ENCODE peak calls at places on chromosomes 4 and X, in five cellular contexts. W, L, T, C and D are unnamed samples.
A peak's percentile ranks its signal among the peaks of the same experiment; 100 is the strongest.

GRCh38 chr4:67750691-67751090 is 3.5 kb downstream of the GNRHR start:
- DNase-seq in W (no peak), L (no peak), T (no peak), C (no peak), D (no peak)

GRCh38 chrX:138745215-138745614 is 33.7 kb upstream of the FGF13 start:
- DNase-seq in W (peak; percentile 28), L (peak; percentile 56), T (peak; percentile 8), C (peak; percentile 12), D (no peak)

GRCh38 chr4:24470681-24471622 is 113.4 kb downstream of the DHX15 start:
- DNase-seq in W (no peak), L (peak; percentile 18), T (no peak), C (no peak), D (peak; percentile 67)

GRCh38 chr4:145703850-145704528 is 24.0 kb downstream of the C4orf51 start:
- DNase-seq in W (no peak), L (no peak), T (no peak), C (no peak), D (peak; percentile 13)

GRCh38 chrX:148310402-148311200 is 189.8 kb upstream of the AFF2 start:
- DNase-seq in W (no peak), L (no peak), T (peak; percentile 15), C (no peak), D (no peak)

GRCh38 chr4:122842984-122843531 is 16.4 kb downstream of the FGF2 start:
- DNase-seq in W (no peak), L (peak; percentile 54), T (no peak), C (no peak), D (peak; percentile 44)

GRCh38 chr4:19924761-19925160 is 326.9 kb upstream of the SLIT2 start:
- DNase-seq in W (no peak), L (no peak), T (no peak), C (no peak), D (no peak)

GRCh38 chrX:50452782-50453181 is 17.8 kb downstream of the DGKK start:
- DNase-seq in W (no peak), L (no peak), T (no peak), C (no peak), D (no peak)

GRCh38 chr4:186068581-186069402 is at the start of gene TLR3:
- DNase-seq in W (no peak), L (no peak), T (no peak), C (no peak), D (peak; percentile 22)

GRCh38 chrX:153725832-153726285 is 1.2 kb downstream of the ABCD1 start:
- DNase-seq in W (no peak), L (no peak), T (no peak), C (no peak), D (no peak)

DNA sequence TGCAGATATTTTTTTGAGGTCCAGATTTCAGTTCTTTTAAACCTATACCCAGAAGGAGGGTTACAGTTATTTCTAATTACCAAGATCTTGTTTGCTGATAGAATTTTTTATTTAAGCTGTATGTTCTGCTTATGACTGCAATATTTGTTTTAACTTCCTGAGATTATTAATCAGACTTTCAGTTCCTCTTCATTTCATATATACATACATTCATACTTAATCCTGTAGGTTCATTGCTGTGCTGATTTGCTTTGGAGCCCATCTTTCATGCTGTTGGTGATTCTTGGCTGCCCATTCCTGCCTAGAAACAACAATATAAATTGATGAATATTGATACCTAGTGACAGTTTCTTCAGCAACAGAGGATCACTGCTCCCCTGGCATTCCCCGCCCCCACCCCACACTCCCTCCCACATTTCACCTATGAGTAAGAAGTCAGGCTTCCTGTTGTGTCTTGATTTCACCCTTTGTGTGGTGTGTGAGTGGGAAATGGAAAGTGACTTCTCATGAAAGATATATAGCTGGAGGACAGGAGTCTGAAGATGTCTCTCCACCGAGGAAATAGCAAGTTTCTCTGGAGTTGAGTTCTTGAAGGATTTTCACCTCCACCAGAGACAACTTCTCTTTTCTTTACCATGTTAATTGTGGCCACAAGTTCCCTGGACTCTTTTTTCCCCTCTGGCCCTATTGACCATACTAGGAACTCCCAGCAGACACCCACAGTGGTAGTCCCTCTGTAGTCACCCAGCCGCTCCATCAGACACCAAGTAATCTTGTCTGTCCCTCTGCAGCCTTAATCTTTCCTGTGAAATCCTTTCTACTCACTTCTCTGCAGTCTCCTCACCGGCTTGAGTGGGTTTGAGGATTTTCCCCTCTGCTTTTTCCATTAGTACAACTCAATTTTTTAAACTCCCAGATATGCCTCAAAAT is 118.4 kb downstream of the ASB9 start:
- DNase-seq in W (no peak), L (no peak), T (peak; percentile 38), C (no peak), D (no peak)
- TF ChIP-seq SUZ12 in W (no peak), L (no peak), T (no peak), C (no peak), D (no peak)

DNA sequence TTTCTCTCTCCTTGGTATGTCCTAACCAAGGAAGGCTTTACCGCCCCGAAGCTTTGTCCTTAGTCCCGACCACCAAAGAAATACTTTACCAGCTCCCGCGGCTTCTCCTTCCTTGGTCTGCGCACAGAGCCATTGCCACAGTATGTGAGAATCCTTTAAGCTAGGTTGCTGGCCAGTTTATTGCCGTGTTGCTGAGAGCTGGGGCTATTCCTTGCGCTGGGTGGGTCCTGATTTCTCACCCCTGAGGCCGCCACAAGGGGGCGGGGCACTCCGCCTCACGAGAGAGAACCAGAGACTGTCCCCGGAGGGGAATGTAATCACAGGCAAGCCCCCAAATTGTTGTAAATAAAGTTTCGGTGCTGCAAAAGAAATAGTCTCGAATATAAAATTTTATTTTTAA is 331.0 kb upstream of the PCDH10 start:
- DNase-seq in W (no peak), L (no peak), T (no peak), C (no peak), D (peak; percentile 49)
- TF ChIP-seq SUZ12 in W (no peak), L (no peak), T (no peak), C (no peak), D (no peak)

GRCh38 chrX:110847334-110847733 is 51.7 kb upstream of the CHRDL1 start:
- DNase-seq in W (peak; percentile 63), L (peak; percentile 64), T (peak; percentile 23), C (peak; percentile 32), D (no peak)
- TF ChIP-seq SUZ12 in W (no peak), L (no peak), T (no peak), C (no peak), D (no peak)

GRCh38 chrX:127708155-127708554 is 344.0 kb downstream of the ACTRT1 start:
- DNase-seq in W (no peak), L (no peak), T (no peak), C (no peak), D (no peak)
- TF ChIP-seq SUZ12 in W (no peak), L (no peak), T (no peak), C (no peak), D (no peak)

DNA sequence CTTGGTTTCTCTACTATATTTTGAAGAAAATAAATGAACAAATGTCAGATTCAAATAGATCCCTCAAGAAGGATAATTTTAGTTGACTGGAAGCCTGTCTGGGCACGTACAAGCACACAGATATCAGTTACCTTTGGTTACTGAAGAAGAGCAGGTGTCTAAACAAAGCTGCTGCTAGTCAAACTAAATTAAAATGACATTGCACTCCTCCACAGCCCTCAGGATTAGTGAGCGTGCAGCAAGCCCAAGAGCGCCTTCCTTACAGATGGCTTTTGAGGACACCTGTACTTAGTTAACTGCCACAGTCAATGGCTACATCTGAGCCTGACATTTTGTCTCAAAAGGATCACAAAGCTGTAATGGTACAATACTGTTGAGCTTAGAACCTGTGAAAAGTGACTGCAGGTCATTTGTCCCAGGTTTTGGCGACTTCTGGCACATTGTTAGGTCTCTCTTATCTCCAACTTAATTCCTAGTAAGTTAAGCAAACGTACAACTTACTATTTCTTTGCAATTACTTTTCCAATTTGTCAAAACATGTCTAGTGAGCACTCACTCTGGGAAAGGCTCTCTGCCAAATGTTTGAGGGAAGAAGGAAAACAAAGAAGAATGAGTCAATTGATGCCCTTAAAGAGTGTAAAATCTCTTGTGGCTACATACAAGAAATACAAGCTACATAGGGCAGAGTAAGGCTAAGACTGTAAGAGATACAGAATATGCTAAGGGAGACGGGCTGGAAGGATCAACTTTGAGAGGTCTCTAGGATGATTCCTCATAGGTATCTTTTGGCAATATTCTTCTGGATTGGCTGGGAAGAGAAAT is 25.6 kb upstream of the DAPP1 start:
- DNase-seq in W (no peak), L (no peak), T (no peak), C (no peak), D (no peak)
- TF ChIP-seq SUZ12 in W (no peak), L (no peak), T (no peak), C (no peak), D (no peak)